ENCODE peak calls at places on chromosomes 3 and 15, in four cellular contexts. M is Calu3, K is GM12865, U is AG09309. G is an unnamed sample.

GRCh38 chr15:70672081-70672480 is 91.3 kb downstream of the UACA start:
- DNase-seq in K (peak; percentile 67), M (no peak), U (no peak), G (no peak)

GRCh38 chr3:53151870-53152269 is 9.1 kb upstream of the PRKCD start:
- DNase-seq in K (no peak), M (no peak), U (no peak), G (no peak)

GRCh38 chr15:90471769-90472168 is 58.0 kb upstream of the CRTC3 start:
- DNase-seq in M (no peak), K (no peak), U (no peak), G (no peak)

GRCh38 chr15:93298901-93299300 is 209.9 kb upstream of the RGMA start:
- DNase-seq in K (no peak), U (no peak), M (no peak), G (no peak)

GRCh38 chr3:54902286-54902685 is 25.6 kb downstream of the LRTM1 start:
- DNase-seq in K (no peak), U (no peak), M (no peak), G (no peak)

GRCh38 chr15:100241572-100242479 is 99.9 kb downstream of the ADAMTS17 start:
- DNase-seq in M (no peak), U (no peak), K (no peak), G (no peak)

GRCh38 chr15:50298340-50298739 is 32.8 kb upstream of the HDC start:
- DNase-seq in K (no peak), M (no peak), U (no peak), G (no peak)

GRCh38 chr15:76501726-76502125 is 165.2 kb downstream of the ISL2 start:
- DNase-seq in U (peak; percentile 5), K (no peak), M (no peak), G (no peak)

GRCh38 chr3:2921903-2922302 is 188.3 kb downstream of the IL5RA start:
- DNase-seq in U (no peak), K (peak; percentile 68), M (peak; percentile 12), G (no peak)

DNA sequence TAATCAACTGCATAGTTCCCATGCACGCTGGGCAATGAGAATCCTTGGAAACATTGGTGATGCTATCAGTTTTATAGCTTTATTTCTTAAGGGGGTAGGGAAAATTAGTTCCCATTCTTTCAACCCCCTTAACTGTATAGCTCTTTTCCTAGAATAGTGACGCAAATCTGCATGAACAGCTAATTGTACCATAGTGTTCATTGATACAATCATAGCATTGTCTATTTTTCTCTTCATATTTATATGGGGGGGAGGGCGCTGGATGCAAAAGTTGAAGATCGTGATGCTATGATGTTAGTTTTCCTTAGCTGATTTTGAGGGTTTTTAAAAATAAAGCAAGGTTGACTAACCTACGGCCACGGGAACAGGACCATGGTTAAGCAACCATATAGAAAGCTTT is 32.4 kb upstream of the SAMMSON start:
- DNase-seq in M (no peak), K (no peak), U (no peak), G (no peak)
- TF ChIP-seq CTCF in M (no peak), K (no peak), U (no peak), G (no peak)

GRCh38 chr15:74398183-74398582 is 30.7 kb upstream of the CYP11A1 start:
- DNase-seq in U (no peak), M (no peak), K (peak; percentile 57), G (no peak)

GRCh38 chr15:74395319-74396145 is 28.1 kb upstream of the CYP11A1 start:
- DNase-seq in M (no peak), K (no peak), U (no peak), G (no peak)

GRCh38 chr15:74396146-74396438 is 28.6 kb upstream of the CYP11A1 start:
- DNase-seq in M (no peak), U (no peak), K (no peak), G (no peak)

GRCh38 chr15:74397239-74398068 is 30.0 kb upstream of the CYP11A1 start:
- DNase-seq in U (no peak), K (peak; percentile 90), M (peak; percentile 53), G (no peak)

DNA sequence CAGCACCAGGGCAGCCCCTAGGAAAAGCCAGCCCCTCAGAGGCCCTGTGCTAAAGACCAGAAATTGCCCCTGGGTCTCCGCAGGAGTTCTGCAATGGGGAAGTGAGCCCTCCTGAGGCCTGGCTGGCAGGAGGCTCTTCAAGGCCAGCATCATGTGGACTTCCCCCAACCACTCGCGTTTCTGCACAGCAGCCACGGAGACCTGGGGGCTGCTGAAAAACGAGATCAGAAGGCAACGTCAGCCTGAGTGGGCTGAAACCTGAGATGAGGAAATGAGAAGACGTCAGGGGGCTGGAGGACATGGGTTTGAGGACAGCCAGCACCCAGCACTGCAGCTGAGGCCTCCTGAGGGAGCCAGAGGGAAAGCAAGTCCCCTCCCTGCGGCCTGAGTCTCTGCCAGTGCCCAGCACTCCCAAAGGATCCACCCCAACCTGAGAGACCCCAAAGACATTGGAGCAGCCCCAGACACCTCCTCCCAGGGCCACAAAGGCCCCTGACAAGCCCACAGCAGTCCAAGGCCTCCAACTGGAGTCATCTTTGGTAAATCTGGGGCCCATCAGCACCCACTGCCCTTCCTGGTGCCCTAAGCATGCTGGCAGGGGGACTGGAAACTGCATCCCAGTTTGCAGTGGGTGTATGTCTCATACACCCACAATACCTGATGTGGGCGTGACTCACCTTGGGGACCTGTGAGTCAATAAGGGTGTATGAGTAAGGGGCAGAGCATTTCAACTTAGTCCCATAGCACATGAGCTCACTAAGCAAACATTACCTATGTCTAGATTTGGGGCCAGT is 29.2 kb upstream of the CYP11A1 start:
- DNase-seq in K (peak; percentile 93), M (peak; percentile 91), U (no peak), G (no peak)
- TF ChIP-seq CTCF in K (no peak), M (no peak), U (no peak), G (no peak)

GRCh38 chr15:65979837-65980236 is 110.5 kb downstream of the RAB11A start:
- DNase-seq in M (no peak), K (no peak), U (no peak), G (no peak)

GRCh38 chr15:65982941-65983340 is 113.7 kb downstream of the RAB11A start:
- DNase-seq in K (no peak), U (no peak), M (no peak), G (no peak)

GRCh38 chr15:65980824-65981456 is 111.6 kb downstream of the RAB11A start:
- DNase-seq in M (peak; percentile 84), K (peak; percentile 50), U (peak; percentile 53), G (peak; percentile 25)

GRCh38 chr15:65979316-65979715 is 110.0 kb downstream of the RAB11A start:
- DNase-seq in M (no peak), U (no peak), K (peak; percentile 34), G (no peak)

GRCh38 chr15:65981837-65982696 is 112.8 kb downstream of the RAB11A start:
- DNase-seq in K (peak; percentile 41), U (no peak), M (peak; percentile 78), G (no peak)
- TF ChIP-seq CTCF in K (peak; percentile 46), U (no peak), M (peak; percentile 52), G (no peak)

GRCh38 chr3:189142527-189142926 is 29.2 kb upstream of the TPRG1 start:
- DNase-seq in U (no peak), M (no peak), K (no peak), G (no peak)

GRCh38 chr3:189146842-189147241 is 24.9 kb upstream of the TPRG1 start:
- DNase-seq in M (no peak), K (no peak), U (no peak), G (no peak)

GRCh38 chr3:189143321-189143720 is 28.4 kb upstream of the TPRG1 start:
- DNase-seq in U (no peak), M (no peak), K (no peak), G (no peak)

GRCh38 chr3:189148090-189148507 is 23.7 kb upstream of the TPRG1 start:
- DNase-seq in M (peak; percentile 74), U (peak; percentile 37), K (peak; percentile 62), G (peak; percentile 48)

GRCh38 chr3:189144645-189145044 is 27.1 kb upstream of the TPRG1 start:
- DNase-seq in K (peak; percentile 22), M (peak; percentile 50), U (no peak), G (no peak)
- TF ChIP-seq CTCF in K (peak; percentile 8), M (peak; percentile 19), U (no peak), G (no peak)

GRCh38 chr3:77536038-77536775 is 496.3 kb downstream of the ROBO2 start:
- DNase-seq in K (no peak), U (no peak), M (peak; percentile 14), G (no peak)
- TF ChIP-seq CTCF in K (no peak), U (no peak), M (no peak), G (no peak)

DNA sequence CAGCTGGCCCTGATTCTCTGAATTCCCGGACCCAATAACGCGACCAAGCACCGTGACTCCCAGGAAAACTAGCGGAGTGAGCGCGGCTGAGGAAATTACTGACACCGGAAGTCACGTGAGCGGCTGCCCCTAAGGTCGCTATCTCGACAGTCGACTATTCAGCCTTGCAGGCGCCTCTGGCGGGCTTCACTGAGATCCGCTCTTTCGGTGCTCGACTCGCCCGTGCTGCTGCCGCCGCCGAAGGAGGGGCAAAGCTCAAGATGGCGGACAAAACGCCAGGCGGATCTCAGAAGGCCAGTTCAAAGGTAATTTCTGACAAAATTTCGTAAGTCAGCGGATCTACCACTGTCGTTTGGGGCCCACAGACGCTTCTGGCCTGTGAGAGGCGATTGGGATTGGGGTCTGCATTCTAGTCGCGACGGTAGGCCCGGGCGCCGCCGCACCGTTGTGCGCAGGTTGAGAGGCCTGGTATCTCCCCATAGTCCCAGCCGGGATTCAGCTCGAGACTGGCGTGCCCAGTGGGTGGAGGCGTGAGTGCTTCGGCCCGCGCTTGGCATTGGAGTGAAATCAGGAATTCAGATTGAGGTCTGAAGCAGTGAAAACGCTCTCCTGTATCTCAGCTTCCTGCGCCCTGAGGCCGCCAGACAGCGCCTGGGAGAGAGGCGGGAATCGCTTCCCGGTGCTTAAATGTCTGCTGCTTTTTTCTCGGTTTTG is at the start of gene U2SURP:
- DNase-seq in M (peak; percentile 99), U (peak; percentile 95), K (peak; percentile 97), G (peak; percentile 79)
- TF ChIP-seq CTCF in M (no peak), U (no peak), K (peak; percentile 1), G (no peak)